ENCODE peak calls at places on chromosomes 12 and 14, in eight cellular contexts. N is stomach; I is BE2C; D is pancreas; U is uterus; K is CD8-positive, alpha-beta memory T cell; Y is right cardiac atrium; C is cardiac muscle cell. Q is an unnamed sample.

GRCh38 chr14:61690039-61690438 is 5.3 kb upstream of the HIF1A start:
- DNase-seq in N (no peak), I (no peak), D (no peak), U (no peak), K (no peak), Y (no peak), C (no peak), Q (no peak)

GRCh38 chr14:100386846-100387245 is 63.7 kb downstream of the SLC25A47 start:
- DNase-seq in N (no peak), I (no peak), D (no peak), U (no peak), K (no peak), Y (no peak), C (no peak), Q (no peak)

GRCh38 chr12:41190360-41190759 is 2.2 kb downstream of the PDZRN4 start:
- DNase-seq in N (no peak), I (no peak), D (no peak), U (no peak), K (no peak), Y (peak; percentile 5), C (peak; percentile 65), Q (no peak)

GRCh38 chr12:44848771-44849085 is 27.4 kb downstream of the NELL2 start:
- DNase-seq in N (no peak), I (no peak), D (no peak), U (no peak), K (no peak), Y (no peak), C (no peak), Q (no peak)

GRCh38 chr12:31732926-31733548 is 4.2 kb upstream of the AMN1 start:
- DNase-seq in N (no peak), I (no peak), D (no peak), U (no peak), K (no peak), Y (no peak), C (no peak), Q (peak; percentile 53)

GRCh38 chr12:31578632-31579031 is 12.3 kb downstream of the DENND5B start:
- DNase-seq in N (no peak), I (no peak), D (no peak), U (no peak), K (no peak), Y (peak; percentile 35), C (no peak), Q (no peak)

GRCh38 chr14:71114580-71114979 is 207.3 kb downstream of the PCNX1 start:
- DNase-seq in N (no peak), I (no peak), D (no peak), U (no peak), K (no peak), Y (no peak), C (no peak), Q (no peak)

GRCh38 chr12:111270773-111271172 is 98.1 kb downstream of the PHETA1 start:
- DNase-seq in N (no peak), I (no peak), D (no peak), U (no peak), K (no peak), Y (no peak), C (no peak), Q (peak; percentile 11)

GRCh38 chr12:53989227-53990113 is 4.5 kb downstream of the HOXC10 start:
- DNase-seq in N (no peak), I (peak; percentile 58), D (no peak), U (no peak), K (no peak), Y (no peak), C (peak; percentile 45), Q (peak; percentile 79)

GRCh38 chr14:98189944-98190343 is 1082.1 kb downstream of the BCL11B start:
- DNase-seq in N (no peak), I (no peak), D (no peak), U (no peak), K (no peak), Y (no peak), C (no peak), Q (no peak)
- H3K4me1 ChIP-seq in N (no peaks in the 10 kb centered on the region), I (no peaks in the 10 kb centered on the region), D (no peaks in the 10 kb centered on the region), U (no peaks in the 10 kb centered on the region), K (peaks cover 98% of the 10 kb centered on the region), Y (no peaks in the 10 kb centered on the region), C (no peaks in the 10 kb centered on the region), Q (no peaks in the 10 kb centered on the region)

GRCh38 chr14:68788275-68789001 is 4.4 kb downstream of the ZFP36L1 start:
- DNase-seq in N (no peak), I (no peak), D (no peak), U (no peak), K (no peak), Y (no peak), C (no peak), Q (no peak)

GRCh38 chr14:68786491-68787234 is 6.2 kb downstream of the ZFP36L1 start:
- DNase-seq in N (peak; percentile 26), I (no peak), D (no peak), U (peak; percentile 58), K (no peak), Y (no peak), C (no peak), Q (no peak)

GRCh38 chr14:68785817-68786490 is 6.9 kb downstream of the ZFP36L1 start:
- DNase-seq in N (peak; percentile 33), I (no peak), D (no peak), U (peak; percentile 48), K (no peak), Y (no peak), C (no peak), Q (no peak)

GRCh38 chr14:68789002-68789797 is 3.7 kb downstream of the ZFP36L1 start:
- DNase-seq in N (peak; percentile 88), I (peak; percentile 91), D (peak; percentile 91), U (peak; percentile 86), K (peak; percentile 79), Y (peak; percentile 89), C (peak; percentile 64), Q (no peak)

DNA sequence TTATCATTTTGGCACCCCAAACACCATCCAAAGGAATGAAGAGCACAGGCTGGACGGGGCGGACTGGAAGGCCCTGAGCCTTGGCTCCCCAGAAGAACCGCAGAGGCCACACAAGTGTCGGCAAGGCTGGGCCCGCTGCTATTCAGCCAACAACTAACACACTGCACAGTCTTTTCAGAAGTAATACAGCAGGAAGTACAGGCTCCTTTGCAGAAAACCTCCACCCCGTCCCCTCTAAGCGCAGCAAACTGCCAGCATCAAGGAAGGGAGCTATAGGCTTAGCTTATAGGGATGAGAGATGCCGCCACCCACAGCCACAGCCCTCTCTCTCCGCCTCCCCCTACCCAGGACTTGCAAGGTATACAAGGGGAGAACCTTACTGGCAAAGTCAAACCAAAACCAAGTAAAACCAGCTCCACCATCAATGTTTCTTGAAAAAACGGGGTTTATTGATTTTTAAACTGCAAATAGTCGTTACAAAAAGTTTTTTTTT is 5.6 kb downstream of the ZFP36L1 start:
- DNase-seq in N (peak; percentile 44), I (no peak), D (peak; percentile 80), U (peak; percentile 53), K (no peak), Y (no peak), C (no peak), Q (no peak)
- H3K4me3 ChIP-seq in N (no peak overlapping the region), I (no peak overlapping the region), D (no peak overlapping the region), U (no peak overlapping the region), K (peak overlapping the region; percentile 46), Y (no peak overlapping the region), C (peak overlapping the region; percentile 77), Q (no peak overlapping the region)

GRCh38 chr14:65359503-65359902 is 53.0 kb upstream of the FUT8 start:
- DNase-seq in N (no peak), I (no peak), D (no peak), U (no peak), K (no peak), Y (no peak), C (no peak), Q (no peak)
- H3K4me1 ChIP-seq in N (peaks cover 66% of the 10 kb centered on the region), I (no peaks in the 10 kb centered on the region), D (peaks cover 3% of the 10 kb centered on the region), U (no peaks in the 10 kb centered on the region), K (peaks cover 10% of the 10 kb centered on the region), Y (no peaks in the 10 kb centered on the region), C (peaks cover 8% of the 10 kb centered on the region), Q (peaks cover 7% of the 10 kb centered on the region)

DNA sequence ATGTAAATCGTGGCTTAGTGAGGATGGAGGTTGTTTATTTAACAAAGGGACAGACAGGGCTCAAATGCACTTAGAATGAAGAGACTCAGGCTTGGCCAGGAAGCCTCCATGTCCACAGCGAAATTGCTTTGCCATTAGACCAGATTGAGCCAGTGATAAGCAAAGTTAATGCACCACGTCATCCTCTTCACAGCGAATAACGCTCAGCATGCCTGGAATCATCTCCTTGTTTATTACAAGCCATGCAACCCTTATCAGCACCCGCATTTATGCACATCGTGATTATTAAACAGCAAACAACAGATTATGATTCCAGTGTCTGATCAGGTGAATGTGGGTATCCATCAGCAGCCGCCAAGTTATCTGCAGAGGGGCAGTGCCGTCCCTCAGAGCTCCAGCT is 175.0 kb upstream of the TMEM132C start:
- DNase-seq in N (no peak), I (no peak), D (no peak), U (no peak), K (no peak), Y (no peak), C (no peak), Q (peak; percentile 20)
- H3K4me3 ChIP-seq in N (no peak overlapping the region), I (no peak overlapping the region), D (no peak overlapping the region), U (no peak overlapping the region), K (no peak overlapping the region), Y (no peak overlapping the region), C (no peak overlapping the region), Q (no peak overlapping the region)

GRCh38 chr12:123050913-123051312 is 70.4 kb downstream of the ARL6IP4 start:
- DNase-seq in N (no peak), I (no peak), D (no peak), U (no peak), K (no peak), Y (no peak), C (no peak), Q (no peak)
- H3K4me1 ChIP-seq in N (peaks cover 60% of the 10 kb centered on the region), I (no peaks in the 10 kb centered on the region), D (no peaks in the 10 kb centered on the region), U (peaks cover 8% of the 10 kb centered on the region), K (no peaks in the 10 kb centered on the region), Y (peaks cover 16% of the 10 kb centered on the region), C (peaks cover 28% of the 10 kb centered on the region), Q (no peaks in the 10 kb centered on the region)

GRCh38 chr12:6925543-6926279 is 2.0 kb upstream of the ATN1 start:
- DNase-seq in N (peak; percentile 77), I (peak; percentile 51), D (peak; percentile 62), U (peak; percentile 90), K (no peak), Y (peak; percentile 80), C (peak; percentile 52), Q (peak; percentile 84)
- H3K4me3 ChIP-seq in N (peak overlapping the region; percentile 95), I (peak overlapping the region; percentile 21), D (no peak overlapping the region), U (peak overlapping the region; percentile 93), K (no peak overlapping the region), Y (peak overlapping the region; percentile 12), C (no peak overlapping the region), Q (peak overlapping the region; percentile 15)

GRCh38 chr12:105222326-105222655 is 13.7 kb downstream of the APPL2 start:
- DNase-seq in N (no peak), I (no peak), D (no peak), U (no peak), K (no peak), Y (no peak), C (no peak), Q (no peak)
- H3K4me1 ChIP-seq in N (peaks cover 94% of the 10 kb centered on the region), I (no peaks in the 10 kb centered on the region), D (peaks cover 22% of the 10 kb centered on the region), U (peaks cover 5% of the 10 kb centered on the region), K (peaks cover 7% of the 10 kb centered on the region), Y (peaks cover 36% of the 10 kb centered on the region), C (peaks cover 19% of the 10 kb centered on the region), Q (peaks cover 44% of the 10 kb centered on the region)

GRCh38 chr12:48121522-48121921 is 2.4 kb downstream of the PFKM start:
- DNase-seq in N (no peak), I (no peak), D (no peak), U (no peak), K (no peak), Y (no peak), C (no peak), Q (peak; percentile 59)
- H3K4me3 ChIP-seq in N (no peak overlapping the region), I (no peak overlapping the region), D (no peak overlapping the region), U (no peak overlapping the region), K (no peak overlapping the region), Y (no peak overlapping the region), C (no peak overlapping the region), Q (no peak overlapping the region)

GRCh38 chr14:79514700-79515099 is 696.6 kb downstream of the DIO2 start:
- DNase-seq in N (no peak), I (no peak), D (no peak), U (no peak), K (no peak), Y (no peak), C (no peak), Q (peak; percentile 60)
- H3K4me1 ChIP-seq in N (no peaks in the 10 kb centered on the region), I (no peaks in the 10 kb centered on the region), D (no peaks in the 10 kb centered on the region), U (no peaks in the 10 kb centered on the region), K (no peaks in the 10 kb centered on the region), Y (no peaks in the 10 kb centered on the region), C (no peaks in the 10 kb centered on the region), Q (peaks cover 16% of the 10 kb centered on the region)